ENCODE peak calls at places on chromosomes 5 and 9, in seven cellular contexts. One of them, this sample, is unnamed.

GRCh38 chr9:13513262-13513661 is 233.8 kb upstream of the MPDZ start:
- DNase-seq in H1: no peak
- DNase-seq in trophoblast cell: no peak
- DNase-seq in H9: no peak
- DNase-seq in mesendoderm: no peak
- DNase-seq in neuronal stem cell: no peak
- DNase-seq in mesenchymal stem cell: no peak
- DNase-seq in this sample: no peak

GRCh38 chr5:90113108-90113507 is 296.4 kb downstream of the CETN3 start:
- DNase-seq in H1: no peak
- DNase-seq in trophoblast cell: no peak
- DNase-seq in H9: no peak
- DNase-seq in mesendoderm: peak; percentile 44
- DNase-seq in neuronal stem cell: no peak
- DNase-seq in mesenchymal stem cell: no peak
- DNase-seq in this sample: no peak

GRCh38 chr9:78932849-78933627 is 636.1 kb downstream of the PSAT1 start:
- DNase-seq in H1: no peak
- DNase-seq in trophoblast cell: peak; percentile 81
- DNase-seq in H9: no peak
- DNase-seq in mesendoderm: peak; percentile 48
- DNase-seq in neuronal stem cell: no peak
- DNase-seq in mesenchymal stem cell: peak; percentile 77
- DNase-seq in this sample: peak; percentile 85

GRCh38 chr5:83085106-83085505 is 7.8 kb downstream of the XRCC4 start:
- DNase-seq in H1: no peak
- DNase-seq in trophoblast cell: no peak
- DNase-seq in H9: no peak
- DNase-seq in mesendoderm: no peak
- DNase-seq in neuronal stem cell: no peak
- DNase-seq in mesenchymal stem cell: no peak
- DNase-seq in this sample: no peak

GRCh38 chr5:56873056-56873455 is 36.3 kb upstream of the SETD9 start:
- DNase-seq in H1: no peak
- DNase-seq in trophoblast cell: no peak
- DNase-seq in H9: no peak
- DNase-seq in mesendoderm: no peak
- DNase-seq in neuronal stem cell: no peak
- DNase-seq in mesenchymal stem cell: peak; percentile 18
- DNase-seq in this sample: no peak

GRCh38 chr5:141476132-141476909 is 555 bp downstream of the PCDHGC3 start:
- DNase-seq in H1: no peak
- DNase-seq in trophoblast cell: peak; percentile 55
- DNase-seq in H9: peak; percentile 59
- DNase-seq in mesendoderm: peak; percentile 56
- DNase-seq in neuronal stem cell: no peak
- DNase-seq in mesenchymal stem cell: peak; percentile 82
- DNase-seq in this sample: peak; percentile 85

GRCh38 chr9:24245988-24246387 is 299.7 kb downstream of the IZUMO3 start:
- DNase-seq in H1: no peak
- DNase-seq in trophoblast cell: peak; percentile 36
- DNase-seq in H9: no peak
- DNase-seq in mesendoderm: peak; percentile 43
- DNase-seq in neuronal stem cell: no peak
- DNase-seq in mesenchymal stem cell: peak; percentile 2
- DNase-seq in this sample: peak; percentile 10

GRCh38 chr5:153629027-153629426 is 138.6 kb downstream of the GRIA1 start:
- DNase-seq in H1: peak; percentile 60
- DNase-seq in trophoblast cell: peak; percentile 81
- DNase-seq in H9: peak; percentile 75
- DNase-seq in mesendoderm: peak; percentile 98
- DNase-seq in neuronal stem cell: peak; percentile 31
- DNase-seq in mesenchymal stem cell: peak; percentile 99
- DNase-seq in this sample: peak; percentile 97

GRCh38 chr5:56161927-56162326 is 71.2 kb downstream of the ANKRD55 start:
- DNase-seq in H1: no peak
- DNase-seq in trophoblast cell: no peak
- DNase-seq in H9: no peak
- DNase-seq in mesendoderm: peak; percentile 84
- DNase-seq in neuronal stem cell: no peak
- DNase-seq in mesenchymal stem cell: peak; percentile 45
- DNase-seq in this sample: no peak

GRCh38 chr5:27821681-27822080 is 783.3 kb upstream of the CDH9 start:
- DNase-seq in H1: no peak
- DNase-seq in trophoblast cell: no peak
- DNase-seq in H9: no peak
- DNase-seq in mesendoderm: no peak
- DNase-seq in neuronal stem cell: no peak
- DNase-seq in mesenchymal stem cell: peak; percentile 49
- DNase-seq in this sample: no peak

GRCh38 chr9:89225587-89225986 is 47.0 kb upstream of the SHC3 start:
- DNase-seq in H1: no peak
- DNase-seq in trophoblast cell: peak; percentile 9
- DNase-seq in H9: no peak
- DNase-seq in mesendoderm: no peak
- DNase-seq in neuronal stem cell: peak; percentile 30
- DNase-seq in mesenchymal stem cell: no peak
- DNase-seq in this sample: peak; percentile 78

GRCh38 chr9:652896-653295 is 188.6 kb upstream of the DMRT1 start:
- DNase-seq in H1: no peak
- DNase-seq in trophoblast cell: peak; percentile 48
- DNase-seq in H9: no peak
- DNase-seq in mesendoderm: no peak
- DNase-seq in neuronal stem cell: no peak
- DNase-seq in mesenchymal stem cell: no peak
- DNase-seq in this sample: no peak

GRCh38 chr5:140340605-140341004 is 5.8 kb downstream of the HBEGF start:
- DNase-seq in H1: no peak
- DNase-seq in trophoblast cell: peak; percentile 53
- DNase-seq in H9: no peak
- DNase-seq in mesendoderm: no peak
- DNase-seq in neuronal stem cell: no peak
- DNase-seq in mesenchymal stem cell: no peak
- DNase-seq in this sample: no peak

GRCh38 chr5:139637438-139638089 is 10.6 kb upstream of the CXXC5 start:
- DNase-seq in H1: no peak
- DNase-seq in trophoblast cell: peak; percentile 71
- DNase-seq in H9: peak; percentile 84
- DNase-seq in mesendoderm: peak; percentile 89
- DNase-seq in neuronal stem cell: no peak
- DNase-seq in mesenchymal stem cell: peak; percentile 90
- DNase-seq in this sample: peak; percentile 74

GRCh38 chr5:10671041-10672008 is 89.7 kb downstream of the DAP start:
- DNase-seq in H1: no peak
- DNase-seq in trophoblast cell: no peak
- DNase-seq in H9: no peak
- DNase-seq in mesendoderm: no peak
- DNase-seq in neuronal stem cell: no peak
- DNase-seq in mesenchymal stem cell: no peak
- DNase-seq in this sample: no peak

GRCh38 chr9:134067904-134068741 is at the start of gene BRD3:
- DNase-seq in H1: peak; percentile 53
- DNase-seq in trophoblast cell: peak; percentile 92
- DNase-seq in H9: peak; percentile 83
- DNase-seq in mesendoderm: peak; percentile 95
- DNase-seq in neuronal stem cell: peak; percentile 89
- DNase-seq in mesenchymal stem cell: peak; percentile 87
- DNase-seq in this sample: peak; percentile 88

GRCh38 chr9:110058304-110058953 is 149.5 kb downstream of the C9orf152 start:
- DNase-seq in H1: peak; percentile 66
- DNase-seq in trophoblast cell: peak; percentile 83
- DNase-seq in H9: peak; percentile 79
- DNase-seq in mesendoderm: peak; percentile 92
- DNase-seq in neuronal stem cell: no peak
- DNase-seq in mesenchymal stem cell: peak; percentile 61
- DNase-seq in this sample: peak; percentile 52

GRCh38 chr5:116438979-116439554 is 135.6 kb downstream of the SEMA6A start:
- DNase-seq in H1: no peak
- DNase-seq in trophoblast cell: no peak
- DNase-seq in H9: no peak
- DNase-seq in mesendoderm: no peak
- DNase-seq in neuronal stem cell: no peak
- DNase-seq in mesenchymal stem cell: no peak
- DNase-seq in this sample: no peak

GRCh38 chr5:103646698-103647614 is 84.4 kb upstream of the NUDT12 start:
- DNase-seq in H1: peak; percentile 58
- DNase-seq in trophoblast cell: no peak
- DNase-seq in H9: peak; percentile 62
- DNase-seq in mesendoderm: peak; percentile 36
- DNase-seq in neuronal stem cell: no peak
- DNase-seq in mesenchymal stem cell: no peak
- DNase-seq in this sample: no peak

DNA sequence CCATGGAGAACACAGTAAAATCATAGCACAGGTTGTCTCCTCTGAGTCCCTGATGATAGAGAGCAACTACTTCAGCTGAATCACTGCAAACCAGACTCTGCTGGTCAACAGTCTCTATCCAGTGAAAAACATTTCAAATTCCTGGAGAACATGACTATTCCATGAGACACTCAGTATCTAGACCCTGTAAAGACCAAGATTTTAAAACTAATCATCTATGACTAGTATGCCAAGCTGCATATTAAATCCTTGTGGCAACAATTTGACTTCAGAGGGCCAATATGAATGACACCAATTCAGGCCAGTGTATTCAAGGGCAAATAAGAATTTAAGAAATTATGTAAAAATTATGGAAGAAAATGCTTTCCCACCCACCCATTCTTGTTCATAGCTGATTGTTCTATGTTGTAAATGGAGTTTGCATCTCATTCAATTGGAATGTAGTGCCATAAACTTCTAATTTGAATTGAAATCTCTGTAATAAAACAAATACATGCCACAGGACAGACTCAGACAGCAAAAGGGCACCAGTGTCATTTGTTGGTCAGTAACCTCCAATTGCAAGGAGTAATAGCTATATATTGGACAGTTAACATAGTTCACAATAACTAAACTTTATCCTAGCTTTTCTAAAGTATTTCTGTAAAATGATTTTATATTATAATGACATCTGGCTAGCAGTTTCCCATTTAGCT is 80.1 kb upstream of the LPAR1 start:
- DNase-seq in H1: no peak
- DNase-seq in trophoblast cell: no peak
- DNase-seq in H9: no peak
- DNase-seq in mesendoderm: no peak
- DNase-seq in neuronal stem cell: no peak
- DNase-seq in mesenchymal stem cell: peak; percentile 13
- DNase-seq in this sample: peak; percentile 89
- H3K18ac ChIP-seq in H1: no peak overlapping the region
- H3K18ac ChIP-seq in trophoblast cell: no peak overlapping the region
- H3K18ac ChIP-seq in H9: no peak overlapping the region
- H3K18ac ChIP-seq in mesendoderm: no peak overlapping the region
- H3K18ac ChIP-seq in neuronal stem cell: no peak overlapping the region
- H3K18ac ChIP-seq in mesenchymal stem cell: no peak overlapping the region
- H3K18ac ChIP-seq in this sample: peak overlapping the region; percentile 62

DNA sequence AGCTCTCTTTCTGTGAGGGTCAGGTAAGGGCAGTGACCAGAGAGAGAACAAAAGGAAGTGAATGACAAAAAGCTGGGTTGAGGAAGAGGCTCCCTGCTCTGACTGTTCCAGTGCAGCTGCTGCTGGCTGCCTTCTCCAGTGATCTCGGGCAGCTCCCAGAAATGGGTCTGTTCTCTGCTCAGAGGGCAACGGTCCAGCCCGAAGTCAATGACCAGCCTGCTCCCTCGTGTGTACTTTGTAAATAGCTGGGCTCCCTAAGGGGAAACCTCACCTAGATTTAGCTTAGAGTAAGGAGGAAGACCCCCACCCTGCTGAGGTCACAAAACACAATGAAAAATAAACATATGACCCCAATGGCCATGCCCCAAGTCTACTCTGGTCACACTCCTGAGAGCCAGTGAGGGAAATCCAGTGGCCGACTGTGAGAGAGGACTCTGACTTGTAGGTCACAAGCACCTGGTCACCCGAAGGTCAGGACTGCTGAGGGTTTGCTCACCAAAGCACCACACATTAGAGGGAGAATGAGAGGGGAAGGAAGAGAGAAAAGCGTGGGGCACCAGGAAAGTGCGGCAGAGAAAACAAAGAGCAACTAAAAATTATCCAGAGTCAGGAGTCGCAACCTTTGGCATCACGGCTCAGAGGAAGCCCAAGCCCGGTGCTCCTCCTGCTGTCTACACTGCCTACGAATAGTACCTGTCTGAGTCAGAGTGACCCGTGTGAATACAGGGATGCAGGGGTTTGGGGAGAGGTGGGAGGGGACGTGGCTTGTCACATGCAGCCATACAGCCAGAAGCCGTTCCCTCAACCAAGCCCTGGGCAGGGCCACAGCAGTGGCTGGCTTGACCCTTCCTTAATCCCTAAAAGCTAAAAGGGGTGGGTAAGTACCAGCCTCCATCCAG is 19.8 kb downstream of the NIPAL4 start:
- DNase-seq in H1: no peak
- DNase-seq in trophoblast cell: no peak
- DNase-seq in H9: peak; percentile 37
- DNase-seq in mesendoderm: no peak
- DNase-seq in neuronal stem cell: no peak
- DNase-seq in mesenchymal stem cell: no peak
- DNase-seq in this sample: no peak
- H3K18ac ChIP-seq in H1: no peak overlapping the region
- H3K18ac ChIP-seq in trophoblast cell: no peak overlapping the region
- H3K18ac ChIP-seq in H9: no peak overlapping the region
- H3K18ac ChIP-seq in mesendoderm: no peak overlapping the region
- H3K18ac ChIP-seq in neuronal stem cell: no peak overlapping the region
- H3K18ac ChIP-seq in mesenchymal stem cell: no peak overlapping the region
- H3K18ac ChIP-seq in this sample: no peak overlapping the region

GRCh38 chr5:25849270-25849669 is 1189.1 kb downstream of the CDH9 start:
- DNase-seq in H1: no peak
- DNase-seq in trophoblast cell: no peak
- DNase-seq in H9: no peak
- DNase-seq in mesendoderm: no peak
- DNase-seq in neuronal stem cell: no peak
- DNase-seq in mesenchymal stem cell: no peak
- DNase-seq in this sample: no peak

GRCh38 chr5:25851301-25851700 is 1187.1 kb downstream of the CDH9 start:
- DNase-seq in H1: no peak
- DNase-seq in trophoblast cell: no peak
- DNase-seq in H9: no peak
- DNase-seq in mesendoderm: no peak
- DNase-seq in neuronal stem cell: no peak
- DNase-seq in mesenchymal stem cell: no peak
- DNase-seq in this sample: no peak

GRCh38 chr5:25850581-25850980 is 1187.8 kb downstream of the CDH9 start:
- DNase-seq in H1: peak; percentile 17
- DNase-seq in trophoblast cell: no peak
- DNase-seq in H9: peak; percentile 44
- DNase-seq in mesendoderm: peak; percentile 57
- DNase-seq in neuronal stem cell: peak; percentile 1
- DNase-seq in mesenchymal stem cell: no peak
- DNase-seq in this sample: no peak
- H3K18ac ChIP-seq in H1: no peak overlapping the region
- H3K18ac ChIP-seq in trophoblast cell: no peak overlapping the region
- H3K18ac ChIP-seq in H9: no peak overlapping the region
- H3K18ac ChIP-seq in mesendoderm: no peak overlapping the region
- H3K18ac ChIP-seq in neuronal stem cell: no peak overlapping the region
- H3K18ac ChIP-seq in mesenchymal stem cell: no peak overlapping the region
- H3K18ac ChIP-seq in this sample: no peak overlapping the region

DNA sequence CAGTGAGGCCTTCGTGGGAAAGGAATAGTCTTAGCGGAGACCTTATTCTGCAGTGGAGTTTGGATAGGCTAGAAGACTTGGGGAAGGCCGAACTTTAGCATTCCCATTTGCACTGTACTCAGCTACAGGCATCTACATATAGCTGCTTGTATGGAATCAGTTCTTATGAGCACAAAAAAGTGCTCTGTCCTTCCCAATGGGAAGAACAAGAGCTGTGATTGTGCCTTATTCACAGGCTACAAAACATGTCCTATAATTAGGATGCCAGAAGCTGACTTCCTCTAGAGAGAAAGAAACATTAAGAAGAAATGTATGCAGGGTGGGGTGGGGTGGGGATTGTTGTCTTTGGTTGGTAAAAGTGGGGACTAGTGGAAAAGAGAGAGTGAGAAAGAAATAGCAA is 154.7 kb downstream of the ATP10B start:
- DNase-seq in H1: no peak
- DNase-seq in trophoblast cell: no peak
- DNase-seq in H9: no peak
- DNase-seq in mesendoderm: no peak
- DNase-seq in neuronal stem cell: no peak
- DNase-seq in mesenchymal stem cell: no peak
- DNase-seq in this sample: no peak
- H3K18ac ChIP-seq in H1: no peak overlapping the region
- H3K18ac ChIP-seq in trophoblast cell: no peak overlapping the region
- H3K18ac ChIP-seq in H9: no peak overlapping the region
- H3K18ac ChIP-seq in mesendoderm: no peak overlapping the region
- H3K18ac ChIP-seq in neuronal stem cell: no peak overlapping the region
- H3K18ac ChIP-seq in mesenchymal stem cell: no peak overlapping the region
- H3K18ac ChIP-seq in this sample: no peak overlapping the region

This sample was measured in IMR-90.